ENCODE peak calls at places on chromosomes 7 and 10, in seven cellular contexts. One of them, this sample, is unnamed.

GRCh38 chr7:151116603-151117002 is 30.3 kb downstream of the AGAP3 start:
- DNase-seq in T47D: no peak
- DNase-seq in stimulated activated CD4-positive, alpha-beta T cell treated with anti-CD3 and anti-CD28 coated beads, Interleukin-12 subunit alpha, Interleukin-12 subunit beta, amount 100 ng/mL, for 4 hours: no peak
- DNase-seq in B cell: no peak
- DNase-seq in Kasumi-1: no peak
- DNase-seq in activated T-cell treated with anti-CD3 and anti-CD28 coated beads, Interleukin-2, amount 50 U/mL, for 72 hours: no peak
- DNase-seq in AG04450: no peak
- DNase-seq in this sample: no peak

GRCh38 chr7:140656548-140657515 is 15.9 kb upstream of the ADCK2 start:
- DNase-seq in T47D: peak
- DNase-seq in stimulated activated CD4-positive, alpha-beta T cell treated with anti-CD3 and anti-CD28 coated beads, Interleukin-12 subunit alpha, Interleukin-12 subunit beta, amount 100 ng/mL, for 4 hours: peak
- DNase-seq in B cell: peak
- DNase-seq in Kasumi-1: peak
- DNase-seq in activated T-cell treated with anti-CD3 and anti-CD28 coated beads, Interleukin-2, amount 50 U/mL, for 72 hours: peak
- DNase-seq in AG04450: no peak
- DNase-seq in this sample: peak

GRCh38 chr10:6200588-6201510 is 1.9 kb upstream of the PFKFB3 start:
- DNase-seq in T47D: peak
- DNase-seq in stimulated activated CD4-positive, alpha-beta T cell treated with anti-CD3 and anti-CD28 coated beads, Interleukin-12 subunit alpha, Interleukin-12 subunit beta, amount 100 ng/mL, for 4 hours: peak
- DNase-seq in B cell: no peak
- DNase-seq in Kasumi-1: peak
- DNase-seq in activated T-cell treated with anti-CD3 and anti-CD28 coated beads, Interleukin-2, amount 50 U/mL, for 72 hours: peak
- DNase-seq in AG04450: no peak
- DNase-seq in this sample: peak

GRCh38 chr7:47714669-47715607 is 133.0 kb upstream of the TNS3 start:
- DNase-seq in T47D: no peak
- DNase-seq in stimulated activated CD4-positive, alpha-beta T cell treated with anti-CD3 and anti-CD28 coated beads, Interleukin-12 subunit alpha, Interleukin-12 subunit beta, amount 100 ng/mL, for 4 hours: no peak
- DNase-seq in B cell: no peak
- DNase-seq in Kasumi-1: no peak
- DNase-seq in activated T-cell treated with anti-CD3 and anti-CD28 coated beads, Interleukin-2, amount 50 U/mL, for 72 hours: no peak
- DNase-seq in AG04450: no peak
- DNase-seq in this sample: no peak

GRCh38 chr7:67019562-67020390 is 23.1 kb downstream of the TYW1 start:
- DNase-seq in T47D: no peak
- DNase-seq in stimulated activated CD4-positive, alpha-beta T cell treated with anti-CD3 and anti-CD28 coated beads, Interleukin-12 subunit alpha, Interleukin-12 subunit beta, amount 100 ng/mL, for 4 hours: no peak
- DNase-seq in B cell: no peak
- DNase-seq in Kasumi-1: peak
- DNase-seq in activated T-cell treated with anti-CD3 and anti-CD28 coated beads, Interleukin-2, amount 50 U/mL, for 72 hours: peak
- DNase-seq in AG04450: no peak
- DNase-seq in this sample: peak

GRCh38 chr7:49639808-49640207 is 133.6 kb upstream of the VWC2 start:
- DNase-seq in T47D: no peak
- DNase-seq in stimulated activated CD4-positive, alpha-beta T cell treated with anti-CD3 and anti-CD28 coated beads, Interleukin-12 subunit alpha, Interleukin-12 subunit beta, amount 100 ng/mL, for 4 hours: no peak
- DNase-seq in B cell: no peak
- DNase-seq in Kasumi-1: no peak
- DNase-seq in activated T-cell treated with anti-CD3 and anti-CD28 coated beads, Interleukin-2, amount 50 U/mL, for 72 hours: no peak
- DNase-seq in AG04450: no peak
- DNase-seq in this sample: no peak

GRCh38 chr7:15652776-15653290 is 33.6 kb downstream of the MEOX2 start:
- DNase-seq in T47D: peak
- DNase-seq in stimulated activated CD4-positive, alpha-beta T cell treated with anti-CD3 and anti-CD28 coated beads, Interleukin-12 subunit alpha, Interleukin-12 subunit beta, amount 100 ng/mL, for 4 hours: no peak
- DNase-seq in B cell: no peak
- DNase-seq in Kasumi-1: no peak
- DNase-seq in activated T-cell treated with anti-CD3 and anti-CD28 coated beads, Interleukin-2, amount 50 U/mL, for 72 hours: no peak
- DNase-seq in AG04450: no peak
- DNase-seq in this sample: peak

GRCh38 chr10:94103902-94104301 is 110.2 kb downstream of the PLCE1 start:
- DNase-seq in T47D: no peak
- DNase-seq in stimulated activated CD4-positive, alpha-beta T cell treated with anti-CD3 and anti-CD28 coated beads, Interleukin-12 subunit alpha, Interleukin-12 subunit beta, amount 100 ng/mL, for 4 hours: no peak
- DNase-seq in B cell: no peak
- DNase-seq in Kasumi-1: no peak
- DNase-seq in activated T-cell treated with anti-CD3 and anti-CD28 coated beads, Interleukin-2, amount 50 U/mL, for 72 hours: no peak
- DNase-seq in AG04450: peak
- DNase-seq in this sample: peak

GRCh38 chr10:128087884-128088695 is 38.1 kb downstream of the MKI67 start:
- DNase-seq in T47D: peak
- DNase-seq in stimulated activated CD4-positive, alpha-beta T cell treated with anti-CD3 and anti-CD28 coated beads, Interleukin-12 subunit alpha, Interleukin-12 subunit beta, amount 100 ng/mL, for 4 hours: no peak
- DNase-seq in B cell: no peak
- DNase-seq in Kasumi-1: no peak
- DNase-seq in activated T-cell treated with anti-CD3 and anti-CD28 coated beads, Interleukin-2, amount 50 U/mL, for 72 hours: no peak
- DNase-seq in AG04450: no peak
- DNase-seq in this sample: no peak

GRCh38 chr7:126411032-126411820 is 841.5 kb downstream of the GRM8 start:
- DNase-seq in T47D: no peak
- DNase-seq in stimulated activated CD4-positive, alpha-beta T cell treated with anti-CD3 and anti-CD28 coated beads, Interleukin-12 subunit alpha, Interleukin-12 subunit beta, amount 100 ng/mL, for 4 hours: no peak
- DNase-seq in B cell: no peak
- DNase-seq in Kasumi-1: no peak
- DNase-seq in activated T-cell treated with anti-CD3 and anti-CD28 coated beads, Interleukin-2, amount 50 U/mL, for 72 hours: no peak
- DNase-seq in AG04450: no peak
- DNase-seq in this sample: peak

GRCh38 chr7:27154901-27155815 is 1.3 kb downstream of the HOXA7 start:
- DNase-seq in T47D: no peak
- DNase-seq in stimulated activated CD4-positive, alpha-beta T cell treated with anti-CD3 and anti-CD28 coated beads, Interleukin-12 subunit alpha, Interleukin-12 subunit beta, amount 100 ng/mL, for 4 hours: no peak
- DNase-seq in B cell: no peak
- DNase-seq in Kasumi-1: no peak
- DNase-seq in activated T-cell treated with anti-CD3 and anti-CD28 coated beads, Interleukin-2, amount 50 U/mL, for 72 hours: peak
- DNase-seq in AG04450: no peak
- DNase-seq in this sample: no peak

GRCh38 chr10:22655312-22655973 is 58.9 kb downstream of the PIP4K2A start:
- DNase-seq in T47D: peak
- DNase-seq in stimulated activated CD4-positive, alpha-beta T cell treated with anti-CD3 and anti-CD28 coated beads, Interleukin-12 subunit alpha, Interleukin-12 subunit beta, amount 100 ng/mL, for 4 hours: no peak
- DNase-seq in B cell: no peak
- DNase-seq in Kasumi-1: no peak
- DNase-seq in activated T-cell treated with anti-CD3 and anti-CD28 coated beads, Interleukin-2, amount 50 U/mL, for 72 hours: peak
- DNase-seq in AG04450: peak
- DNase-seq in this sample: peak

GRCh38 chr10:30990351-30990750 is 41.3 kb downstream of the ZNF438 start:
- DNase-seq in T47D: no peak
- DNase-seq in stimulated activated CD4-positive, alpha-beta T cell treated with anti-CD3 and anti-CD28 coated beads, Interleukin-12 subunit alpha, Interleukin-12 subunit beta, amount 100 ng/mL, for 4 hours: no peak
- DNase-seq in B cell: no peak
- DNase-seq in Kasumi-1: no peak
- DNase-seq in activated T-cell treated with anti-CD3 and anti-CD28 coated beads, Interleukin-2, amount 50 U/mL, for 72 hours: no peak
- DNase-seq in AG04450: no peak
- DNase-seq in this sample: no peak

GRCh38 chr10:7117177-7117799 is 293.5 kb downstream of the SFMBT2 start:
- DNase-seq in T47D: no peak
- DNase-seq in stimulated activated CD4-positive, alpha-beta T cell treated with anti-CD3 and anti-CD28 coated beads, Interleukin-12 subunit alpha, Interleukin-12 subunit beta, amount 100 ng/mL, for 4 hours: no peak
- DNase-seq in B cell: no peak
- DNase-seq in Kasumi-1: no peak
- DNase-seq in activated T-cell treated with anti-CD3 and anti-CD28 coated beads, Interleukin-2, amount 50 U/mL, for 72 hours: no peak
- DNase-seq in AG04450: no peak
- DNase-seq in this sample: no peak

GRCh38 chr7:131015131-131015954 is 281.3 kb upstream of the KLF14 start:
- DNase-seq in T47D: no peak
- DNase-seq in stimulated activated CD4-positive, alpha-beta T cell treated with anti-CD3 and anti-CD28 coated beads, Interleukin-12 subunit alpha, Interleukin-12 subunit beta, amount 100 ng/mL, for 4 hours: no peak
- DNase-seq in B cell: no peak
- DNase-seq in Kasumi-1: no peak
- DNase-seq in activated T-cell treated with anti-CD3 and anti-CD28 coated beads, Interleukin-2, amount 50 U/mL, for 72 hours: no peak
- DNase-seq in AG04450: no peak
- DNase-seq in this sample: peak

GRCh38 chr10:18079665-18080295 is 60.4 kb upstream of the CACNB2 start:
- DNase-seq in T47D: no peak
- DNase-seq in stimulated activated CD4-positive, alpha-beta T cell treated with anti-CD3 and anti-CD28 coated beads, Interleukin-12 subunit alpha, Interleukin-12 subunit beta, amount 100 ng/mL, for 4 hours: no peak
- DNase-seq in B cell: no peak
- DNase-seq in Kasumi-1: no peak
- DNase-seq in activated T-cell treated with anti-CD3 and anti-CD28 coated beads, Interleukin-2, amount 50 U/mL, for 72 hours: no peak
- DNase-seq in AG04450: peak
- DNase-seq in this sample: no peak

This sample was measured in LHCN-M2.